ENCODE peak calls at places on chromosomes 2 and 18, in seven cellular contexts. One of them, this sample, is unnamed. For H3K27me3, the result is how much of the 10 kb centered on the place peaks cover.

GRCh38 chr2:46001290-46001689 is 295.9 kb upstream of the EPAS1 start:
- DNase-seq in tibial artery: no peak
- DNase-seq in uterus: no peak
- DNase-seq in brain microvascular endothelial cell: no peak
- DNase-seq in GM23248: no peak
- DNase-seq in CD8-positive, alpha-beta memory T cell: no peak
- DNase-seq in heart left ventricle: no peak
- DNase-seq in this sample: no peak

GRCh38 chr2:65055427-65056214 is 595 bp upstream of the CEP68 start:
- DNase-seq in tibial artery: peak
- DNase-seq in uterus: no peak
- DNase-seq in brain microvascular endothelial cell: no peak
- DNase-seq in GM23248: no peak
- DNase-seq in CD8-positive, alpha-beta memory T cell: no peak
- DNase-seq in heart left ventricle: no peak
- DNase-seq in this sample: no peak

GRCh38 chr2:38199129-38199528 is 123.2 kb upstream of the CYP1B1 start:
- DNase-seq in tibial artery: no peak
- DNase-seq in uterus: no peak
- DNase-seq in brain microvascular endothelial cell: no peak
- DNase-seq in GM23248: no peak
- DNase-seq in CD8-positive, alpha-beta memory T cell: no peak
- DNase-seq in heart left ventricle: no peak
- DNase-seq in this sample: no peak

GRCh38 chr2:230677182-230677946 is 35.3 kb upstream of the CAB39 start:
- DNase-seq in tibial artery: no peak
- DNase-seq in uterus: no peak
- DNase-seq in brain microvascular endothelial cell: no peak
- DNase-seq in GM23248: peak
- DNase-seq in CD8-positive, alpha-beta memory T cell: no peak
- DNase-seq in heart left ventricle: no peak
- DNase-seq in this sample: no peak

GRCh38 chr2:4516362-4516761 is 813.0 kb downstream of the DCDC2C start:
- DNase-seq in tibial artery: no peak
- DNase-seq in uterus: no peak
- DNase-seq in brain microvascular endothelial cell: no peak
- DNase-seq in GM23248: no peak
- DNase-seq in CD8-positive, alpha-beta memory T cell: no peak
- DNase-seq in heart left ventricle: no peak
- DNase-seq in this sample: no peak

GRCh38 chr2:21411796-21412195 is 288.0 kb downstream of the TDRD15 start:
- DNase-seq in tibial artery: no peak
- DNase-seq in uterus: no peak
- DNase-seq in brain microvascular endothelial cell: no peak
- DNase-seq in GM23248: no peak
- DNase-seq in CD8-positive, alpha-beta memory T cell: no peak
- DNase-seq in heart left ventricle: no peak
- DNase-seq in this sample: no peak

GRCh38 chr2:206113148-206113547 is 27.2 kb upstream of the INO80D start:
- DNase-seq in tibial artery: no peak
- DNase-seq in uterus: no peak
- DNase-seq in brain microvascular endothelial cell: peak
- DNase-seq in GM23248: peak
- DNase-seq in CD8-positive, alpha-beta memory T cell: no peak
- DNase-seq in heart left ventricle: no peak
- DNase-seq in this sample: no peak

GRCh38 chr2:216765810-216766259 is 70.5 kb upstream of the IGFBP5 start:
- DNase-seq in tibial artery: no peak
- DNase-seq in uterus: no peak
- DNase-seq in brain microvascular endothelial cell: no peak
- DNase-seq in GM23248: no peak
- DNase-seq in CD8-positive, alpha-beta memory T cell: no peak
- DNase-seq in heart left ventricle: peak
- DNase-seq in this sample: peak

GRCh38 chr18:369224-370010 is 101.6 kb upstream of the THOC1 start:
- DNase-seq in tibial artery: no peak
- DNase-seq in uterus: no peak
- DNase-seq in brain microvascular endothelial cell: no peak
- DNase-seq in GM23248: peak
- DNase-seq in CD8-positive, alpha-beta memory T cell: no peak
- DNase-seq in heart left ventricle: no peak
- DNase-seq in this sample: no peak

GRCh38 chr2:101613073-101613704 is 84.3 kb upstream of the MAP4K4 start:
- DNase-seq in tibial artery: no peak
- DNase-seq in uterus: peak
- DNase-seq in brain microvascular endothelial cell: no peak
- DNase-seq in GM23248: no peak
- DNase-seq in CD8-positive, alpha-beta memory T cell: no peak
- DNase-seq in heart left ventricle: no peak
- DNase-seq in this sample: no peak

GRCh38 chr18:67600181-67600631 is 83.7 kb upstream of the DSEL start:
- DNase-seq in tibial artery: no peak
- DNase-seq in uterus: no peak
- DNase-seq in brain microvascular endothelial cell: peak
- DNase-seq in GM23248: peak
- DNase-seq in CD8-positive, alpha-beta memory T cell: no peak
- DNase-seq in heart left ventricle: no peak
- DNase-seq in this sample: no peak

GRCh38 chr2:236679906-236680305 is 110.3 kb downstream of the ACKR3 start:
- DNase-seq in tibial artery: no peak
- DNase-seq in uterus: no peak
- DNase-seq in brain microvascular endothelial cell: peak
- DNase-seq in GM23248: peak
- DNase-seq in CD8-positive, alpha-beta memory T cell: no peak
- DNase-seq in heart left ventricle: no peak
- DNase-seq in this sample: no peak

GRCh38 chr2:101253013-101253712 is 477 bp downstream of the CNOT11 start:
- DNase-seq in tibial artery: peak
- DNase-seq in uterus: no peak
- DNase-seq in brain microvascular endothelial cell: peak
- DNase-seq in GM23248: peak
- DNase-seq in CD8-positive, alpha-beta memory T cell: no peak
- DNase-seq in heart left ventricle: peak
- DNase-seq in this sample: peak

GRCh38 chr18:73315381-73315780 is 447.6 kb upstream of the NETO1 start:
- DNase-seq in tibial artery: no peak
- DNase-seq in uterus: no peak
- DNase-seq in brain microvascular endothelial cell: no peak
- DNase-seq in GM23248: no peak
- DNase-seq in CD8-positive, alpha-beta memory T cell: no peak
- DNase-seq in heart left ventricle: no peak
- DNase-seq in this sample: no peak

GRCh38 chr2:108607706-108608301 is 73.5 kb downstream of the LIMS1 start:
- DNase-seq in tibial artery: no peak
- DNase-seq in uterus: no peak
- DNase-seq in brain microvascular endothelial cell: no peak
- DNase-seq in GM23248: peak
- DNase-seq in CD8-positive, alpha-beta memory T cell: peak
- DNase-seq in heart left ventricle: no peak
- DNase-seq in this sample: peak

GRCh38 chr2:74876081-74876886 is 42.4 kb downstream of the HK2 start:
- DNase-seq in tibial artery: no peak
- DNase-seq in uterus: peak
- DNase-seq in brain microvascular endothelial cell: peak
- DNase-seq in GM23248: peak
- DNase-seq in CD8-positive, alpha-beta memory T cell: peak
- DNase-seq in heart left ventricle: no peak
- DNase-seq in this sample: peak

GRCh38 chr2:240050278-240050677 is 3.0 kb downstream of the OR6B3 start:
- DNase-seq in tibial artery: no peak
- DNase-seq in uterus: no peak
- DNase-seq in brain microvascular endothelial cell: no peak
- DNase-seq in GM23248: no peak
- DNase-seq in CD8-positive, alpha-beta memory T cell: no peak
- DNase-seq in heart left ventricle: no peak
- DNase-seq in this sample: no peak
- H3K27me3 ChIP-seq in tibial artery: half or more
- H3K27me3 ChIP-seq in uterus: under half
- H3K27me3 ChIP-seq in brain microvascular endothelial cell: under half
- H3K27me3 ChIP-seq in GM23248: half or more
- H3K27me3 ChIP-seq in CD8-positive, alpha-beta memory T cell: under half
- H3K27me3 ChIP-seq in heart left ventricle: under half
- H3K27me3 ChIP-seq in this sample: under half

GRCh38 chr2:120748310-120748709 is 12.6 kb downstream of the GLI2 start:
- DNase-seq in tibial artery: no peak
- DNase-seq in uterus: no peak
- DNase-seq in brain microvascular endothelial cell: no peak
- DNase-seq in GM23248: no peak
- DNase-seq in CD8-positive, alpha-beta memory T cell: no peak
- DNase-seq in heart left ventricle: no peak
- DNase-seq in this sample: no peak
- H3K27me3 ChIP-seq in tibial artery: under half
- H3K27me3 ChIP-seq in uterus: under half
- H3K27me3 ChIP-seq in brain microvascular endothelial cell: under half
- H3K27me3 ChIP-seq in GM23248: under half
- H3K27me3 ChIP-seq in CD8-positive, alpha-beta memory T cell: under half
- H3K27me3 ChIP-seq in heart left ventricle: under half
- H3K27me3 ChIP-seq in this sample: under half

GRCh38 chr18:27541293-27541692 is 356.2 kb upstream of the CHST9 start:
- DNase-seq in tibial artery: no peak
- DNase-seq in uterus: no peak
- DNase-seq in brain microvascular endothelial cell: no peak
- DNase-seq in GM23248: no peak
- DNase-seq in CD8-positive, alpha-beta memory T cell: no peak
- DNase-seq in heart left ventricle: no peak
- DNase-seq in this sample: no peak

GRCh38 chr18:27549335-27550039 is 364.4 kb upstream of the CHST9 start:
- DNase-seq in tibial artery: no peak
- DNase-seq in uterus: no peak
- DNase-seq in brain microvascular endothelial cell: no peak
- DNase-seq in GM23248: no peak
- DNase-seq in CD8-positive, alpha-beta memory T cell: no peak
- DNase-seq in heart left ventricle: no peak
- DNase-seq in this sample: no peak

GRCh38 chr18:27546991-27547390 is 361.9 kb upstream of the CHST9 start:
- DNase-seq in tibial artery: no peak
- DNase-seq in uterus: no peak
- DNase-seq in brain microvascular endothelial cell: no peak
- DNase-seq in GM23248: no peak
- DNase-seq in CD8-positive, alpha-beta memory T cell: no peak
- DNase-seq in heart left ventricle: no peak
- DNase-seq in this sample: no peak

GRCh38 chr18:27540126-27540525 is 355.0 kb upstream of the CHST9 start:
- DNase-seq in tibial artery: no peak
- DNase-seq in uterus: no peak
- DNase-seq in brain microvascular endothelial cell: no peak
- DNase-seq in GM23248: no peak
- DNase-seq in CD8-positive, alpha-beta memory T cell: no peak
- DNase-seq in heart left ventricle: no peak
- DNase-seq in this sample: no peak

GRCh38 chr18:27544211-27544610 is 359.1 kb upstream of the CHST9 start:
- DNase-seq in tibial artery: no peak
- DNase-seq in uterus: no peak
- DNase-seq in brain microvascular endothelial cell: no peak
- DNase-seq in GM23248: no peak
- DNase-seq in CD8-positive, alpha-beta memory T cell: no peak
- DNase-seq in heart left ventricle: no peak
- DNase-seq in this sample: no peak
- H3K27me3 ChIP-seq in tibial artery: under half
- H3K27me3 ChIP-seq in uterus: under half
- H3K27me3 ChIP-seq in brain microvascular endothelial cell: under half
- H3K27me3 ChIP-seq in GM23248: under half
- H3K27me3 ChIP-seq in CD8-positive, alpha-beta memory T cell: under half
- H3K27me3 ChIP-seq in heart left ventricle: under half
- H3K27me3 ChIP-seq in this sample: under half

GRCh38 chr2:151754253-151754897 is 20.1 kb upstream of the NEB start:
- DNase-seq in tibial artery: no peak
- DNase-seq in uterus: no peak
- DNase-seq in brain microvascular endothelial cell: no peak
- DNase-seq in GM23248: no peak
- DNase-seq in CD8-positive, alpha-beta memory T cell: no peak
- DNase-seq in heart left ventricle: no peak
- DNase-seq in this sample: no peak
- H3K27me3 ChIP-seq in tibial artery: under half
- H3K27me3 ChIP-seq in uterus: under half
- H3K27me3 ChIP-seq in brain microvascular endothelial cell: under half
- H3K27me3 ChIP-seq in GM23248: under half
- H3K27me3 ChIP-seq in CD8-positive, alpha-beta memory T cell: under half
- H3K27me3 ChIP-seq in heart left ventricle: under half
- H3K27me3 ChIP-seq in this sample: under half

DNA sequence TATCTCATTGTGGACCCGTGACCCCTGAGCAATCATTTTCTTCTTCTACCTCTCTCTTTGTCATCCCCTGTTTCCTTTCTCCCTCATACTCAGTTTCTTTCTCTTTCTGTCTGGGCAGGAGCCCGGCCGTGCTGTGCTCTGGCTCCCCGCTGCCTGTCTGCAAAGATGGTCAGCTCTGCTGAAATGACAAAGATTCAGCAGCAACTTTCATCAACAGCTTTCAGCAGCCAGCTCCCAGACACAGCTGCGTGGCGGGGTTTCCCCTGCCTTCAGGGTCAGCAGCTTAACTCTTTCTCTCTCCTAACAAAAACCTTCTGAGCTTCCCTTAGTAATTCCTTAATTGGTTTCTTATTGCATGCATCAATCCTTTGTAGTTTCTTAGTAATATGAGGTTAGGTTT is 1234.4 kb downstream of the CNTNAP5 start:
- DNase-seq in tibial artery: no peak
- DNase-seq in uterus: no peak
- DNase-seq in brain microvascular endothelial cell: no peak
- DNase-seq in GM23248: no peak
- DNase-seq in CD8-positive, alpha-beta memory T cell: no peak
- DNase-seq in heart left ventricle: no peak
- DNase-seq in this sample: no peak
- H3K27me3 ChIP-seq in tibial artery: under half
- H3K27me3 ChIP-seq in uterus: under half
- H3K27me3 ChIP-seq in brain microvascular endothelial cell: under half
- H3K27me3 ChIP-seq in GM23248: under half
- H3K27me3 ChIP-seq in CD8-positive, alpha-beta memory T cell: under half
- H3K27me3 ChIP-seq in heart left ventricle: under half
- H3K27me3 ChIP-seq in this sample: under half

DNA sequence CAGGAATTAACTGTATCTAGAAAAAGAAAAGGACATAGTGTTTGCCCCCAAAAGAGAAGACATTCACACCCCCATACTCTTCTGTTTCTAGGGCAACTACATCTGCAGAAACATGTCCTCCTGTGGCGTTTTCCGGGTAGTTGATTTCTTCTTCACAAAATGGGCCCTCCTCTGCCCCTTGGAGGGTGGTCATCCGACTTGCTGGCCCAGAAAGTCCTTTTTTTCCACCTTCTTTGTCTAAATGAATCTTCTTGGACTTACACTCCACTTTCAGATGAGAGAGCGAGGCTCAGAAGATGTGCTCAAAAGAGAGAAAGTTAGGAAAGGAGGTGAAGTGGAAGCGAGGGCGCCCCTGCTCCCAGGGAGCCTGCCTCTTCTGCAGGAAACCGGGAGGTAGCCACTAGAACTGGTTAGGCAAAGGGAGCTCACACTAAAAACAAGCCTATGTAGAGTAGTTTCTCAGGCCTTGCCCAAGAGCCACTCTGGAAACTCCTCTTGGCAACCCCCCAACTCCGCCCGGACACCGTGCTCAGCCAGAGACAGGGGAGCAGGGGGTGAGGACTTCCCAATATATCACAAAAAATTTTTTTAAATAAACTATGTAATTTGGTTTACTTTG is 10.2 kb upstream of the SIX3 start:
- DNase-seq in tibial artery: no peak
- DNase-seq in uterus: no peak
- DNase-seq in brain microvascular endothelial cell: no peak
- DNase-seq in GM23248: no peak
- DNase-seq in CD8-positive, alpha-beta memory T cell: no peak
- DNase-seq in heart left ventricle: no peak
- DNase-seq in this sample: no peak
- H3K27me3 ChIP-seq in tibial artery: half or more
- H3K27me3 ChIP-seq in uterus: half or more
- H3K27me3 ChIP-seq in brain microvascular endothelial cell: half or more
- H3K27me3 ChIP-seq in GM23248: half or more
- H3K27me3 ChIP-seq in CD8-positive, alpha-beta memory T cell: under half
- H3K27me3 ChIP-seq in heart left ventricle: half or more
- H3K27me3 ChIP-seq in this sample: under half